ENCODE peak calls at places on chromosome 13, in nine cellular contexts. U is tibial artery, G is NCI-H1105 treated with DMSO at 0.1 percent for 48 hours, T is progenitor cell of endocrine pancreas, I is NCI-H1092, X is activated T-helper 1 cell treated with Interleukin-2 at 50 U/mL for 16 hours, Z is HEK293T, F is HFFc6, N is foreskin keratinocyte. C is an unnamed sample.

GRCh38 chr13:110663044-110663443 is 42.9 kb downstream of the CARS2 start:
- DNase-seq in U (no peak), G (no peak), T (no peak), I (no peak), X (no peak), Z (no peak), F (no peak), N (no peak), C (no peak)

GRCh38 chr13:68727165-68727564 is 1380.5 kb upstream of the ATXN8OS start:
- DNase-seq in U (no peak), G (peak; percentile 23), T (no peak), I (no peak), X (no peak), Z (no peak), F (no peak), N (peak; percentile 13), C (no peak)

GRCh38 chr13:24254151-24254810 is 55.1 kb upstream of the C1QTNF9 start:
- DNase-seq in U (no peak), G (no peak), T (no peak), I (no peak), X (peak; percentile 58), Z (no peak), F (no peak), N (no peak), C (no peak)

GRCh38 chr13:70668983-70669382 is 560.7 kb upstream of the KLHL1 start:
- DNase-seq in U (no peak), G (no peak), T (no peak), I (no peak), X (no peak), Z (no peak), F (no peak), N (peak; percentile 40), C (no peak)

GRCh38 chr13:20495087-20496023 is 30.3 kb downstream of the CRYL1 start:
- DNase-seq in U (peak; percentile 78), G (peak; percentile 25), T (peak; percentile 23), I (peak; percentile 32), X (peak; percentile 36), Z (peak; percentile 34), F (peak; percentile 68), N (peak; percentile 53), C (no peak)

GRCh38 chr13:113412440-113412839 is 40.8 kb downstream of the ADPRHL1 start:
- DNase-seq in U (no peak), G (no peak), T (no peak), I (no peak), X (no peak), Z (no peak), F (no peak), N (no peak), C (no peak)

GRCh38 chr13:48400820-48401219 is 12.1 kb downstream of the LPAR6 start:
- DNase-seq in U (no peak), G (no peak), T (no peak), I (no peak), X (no peak), Z (no peak), F (peak; percentile 84), N (peak; percentile 95), C (no peak)

GRCh38 chr13:95620498-95621140 is 23.9 kb downstream of the DZIP1 start:
- DNase-seq in U (no peak), G (no peak), T (no peak), I (no peak), X (no peak), Z (no peak), F (no peak), N (no peak), C (no peak)

GRCh38 chr13:113916330-113916815 is 52.5 kb upstream of the GAS6 start:
- DNase-seq in U (no peak), G (no peak), T (no peak), I (no peak), X (no peak), Z (no peak), F (peak; percentile 49), N (peak; percentile 77), C (no peak)

GRCh38 chr13:43786766-43787517 is at the start of gene ENOX1:
- DNase-seq in U (peak; percentile 29), G (peak; percentile 49), T (peak; percentile 46), I (peak; percentile 77), X (no peak), Z (peak; percentile 70), F (peak; percentile 57), N (peak; percentile 70), C (no peak)

GRCh38 chr13:39401756-39402155 is 201.2 kb downstream of the LHFPL6 start:
- DNase-seq in U (no peak), G (no peak), T (no peak), I (no peak), X (no peak), Z (no peak), F (no peak), N (no peak), C (no peak)

GRCh38 chr13:73223372-73223781 is 164.6 kb downstream of the KLF5 start:
- DNase-seq in U (no peak), G (no peak), T (no peak), I (no peak), X (no peak), Z (no peak), F (no peak), N (no peak), C (no peak)

GRCh38 chr13:33953781-33954180 is 135.8 kb downstream of the RFC3 start:
- DNase-seq in U (no peak), G (no peak), T (no peak), I (no peak), X (no peak), Z (no peak), F (no peak), N (no peak), C (no peak)

GRCh38 chr13:51584731-51585191 is 499 bp downstream of the WDFY2 start:
- DNase-seq in U (peak; percentile 54), G (peak; percentile 43), T (peak; percentile 53), I (peak; percentile 37), X (peak; percentile 54), Z (peak; percentile 28), F (peak; percentile 38), N (peak; percentile 79), C (no peak)

GRCh38 chr13:24605923-24606372 is 74.3 kb upstream of the ATP12A start:
- DNase-seq in U (no peak), G (peak; percentile 4), T (no peak), I (no peak), X (no peak), Z (no peak), F (no peak), N (peak; percentile 31), C (no peak)

C was measured in NT2/D1.